ENCODE peak calls at places on chromosomes 5 and 9, in five cellular contexts. S is A549, M is cardiac muscle cell, G is left ventricle myocardium inferior, P is fibroblast of lung. K is an unnamed sample.

GRCh38 chr5:112548246-112548982 is 129.3 kb upstream of the EPB41L4A start:
- DNase-seq in G (no peak), P (peak; percentile 66), S (peak; percentile 27), M (peak; percentile 93), K (no peak)

GRCh38 chr9:31574006-31574750 is 810.3 kb upstream of the ACO1 start:
- DNase-seq in G (no peak), P (no peak), M (no peak), S (no peak), K (peak; percentile 13)

GRCh38 chr5:5492087-5492933 is 69.8 kb downstream of the ICE1 start:
- DNase-seq in S (peak; percentile 67), P (peak; percentile 69), M (peak; percentile 74), G (no peak), K (peak; percentile 52)

GRCh38 chr5:181120761-181121160 is 10.2 kb downstream of the OR2V1 start:
- DNase-seq in P (no peak), G (no peak), S (no peak), M (no peak), K (no peak)

GRCh38 chr9:130860458-130861316 is 25.6 kb downstream of the ABL1 start:
- DNase-seq in S (peak; percentile 39), P (peak; percentile 93), G (peak; percentile 83), M (peak; percentile 97), K (peak; percentile 84)

GRCh38 chr5:131854134-131854533 is 57.3 kb upstream of the FNIP1 start:
- DNase-seq in M (peak; percentile 23), G (no peak), P (peak; percentile 11), S (no peak), K (peak; percentile 35)

GRCh38 chr9:138022121-138022741 is 144.6 kb downstream of the CACNA1B start:
- DNase-seq in M (peak; percentile 2), S (peak; percentile 64), P (no peak), G (no peak), K (no peak)

GRCh38 chr9:22919423-22919822 is 472.8 kb downstream of the DMRTA1 start:
- DNase-seq in M (no peak), S (no peak), P (no peak), G (no peak), K (no peak)

GRCh38 chr9:124514874-124515273 is 7.7 kb upstream of the NR5A1 start:
- DNase-seq in M (no peak), G (no peak), S (no peak), P (no peak), K (no peak)

GRCh38 chr9:111731916-111732315 is 62.8 kb downstream of the SHOC1 start:
- DNase-seq in S (no peak), G (no peak), M (peak; percentile 55), P (peak; percentile 45), K (peak; percentile 47)

GRCh38 chr9:4365055-4365454 is 65.2 kb upstream of the GLIS3 start:
- DNase-seq in S (no peak), M (no peak), G (no peak), P (no peak), K (no peak)

GRCh38 chr5:173334808-173335207 is 6.6 kb upstream of the STC2 start:
- DNase-seq in G (no peak), S (no peak), P (peak; percentile 56), M (no peak), K (no peak)

GRCh38 chr9:124818431-124819281 is 34.6 kb upstream of the WDR38 start:
- DNase-seq in M (no peak), S (peak; percentile 67), G (no peak), P (no peak), K (peak; percentile 82)

GRCh38 chr9:91426123-91426745 is 2.6 kb upstream of the NFIL3 start:
- DNase-seq in S (peak; percentile 69), M (peak; percentile 54), G (no peak), P (peak; percentile 66), K (peak; percentile 71)
- TF ChIP-seq CTCF in S (peak; percentile 77), M (peak; percentile 42), G (peak; percentile 60), P (peak; percentile 31), K (peak; percentile 62)

GRCh38 chr9:35552837-35553236 is 52.2 kb upstream of the TESK1 start:
- DNase-seq in M (no peak), G (no peak), P (no peak), S (no peak), K (no peak)
- H3K27ac ChIP-seq in M (peak overlapping the region; percentile 38), G (peak overlapping the region; percentile 78), P (no peak overlapping the region), S (peak overlapping the region; percentile 83), K (no peak overlapping the region)

DNA sequence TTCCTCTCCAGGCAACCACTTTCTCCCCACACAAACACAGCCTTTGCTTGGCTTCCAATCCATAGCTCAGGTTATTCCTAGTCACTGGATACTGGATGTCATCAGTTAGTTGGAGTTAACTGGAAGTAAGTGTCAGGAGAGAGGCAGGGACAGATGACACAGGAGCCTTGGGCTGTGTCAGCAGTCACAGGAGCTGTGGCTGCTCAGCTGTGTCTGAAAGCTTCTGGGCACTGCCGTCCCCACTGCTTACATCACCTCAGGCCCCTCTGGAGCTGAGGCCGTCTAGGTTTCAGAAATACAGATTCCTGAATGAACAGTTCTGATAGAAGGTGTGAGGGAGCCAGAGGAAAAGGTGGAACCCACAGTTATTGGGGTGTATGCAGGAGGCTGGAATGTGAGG is 17.3 kb upstream of the FAM240B start:
- DNase-seq in M (no peak), S (no peak), G (no peak), P (no peak), K (no peak)
- TF ChIP-seq CTCF in M (no peak), S (no peak), G (no peak), P (no peak), K (no peak)

DNA sequence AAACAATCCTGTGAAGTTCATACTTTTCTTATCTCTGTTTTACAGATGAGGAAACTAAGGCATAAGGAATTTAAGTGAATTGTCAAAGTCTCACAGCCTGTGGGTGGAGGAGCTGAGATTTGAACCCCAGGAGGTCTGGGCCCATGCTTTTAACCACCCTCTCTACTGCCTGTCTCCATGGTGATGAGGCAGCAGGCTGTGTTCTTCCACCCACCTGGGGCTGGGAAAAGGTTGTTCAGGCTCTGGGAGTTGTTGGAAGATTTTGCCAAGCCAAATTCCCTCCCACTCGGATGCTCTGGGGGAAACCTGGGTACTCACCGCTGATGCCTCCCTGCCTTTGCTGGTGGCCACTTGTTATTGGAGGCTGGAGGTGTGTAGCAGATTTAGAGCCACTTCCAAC is 18.3 kb upstream of the SYNPO start:
- DNase-seq in S (no peak), M (peak; percentile 57), G (no peak), P (no peak), K (no peak)
- H3K27ac ChIP-seq in S (no peak overlapping the region), M (no peak overlapping the region), G (peak overlapping the region; percentile 99), P (no peak overlapping the region), K (no peak overlapping the region)

GRCh38 chr9:20996809-20997208 is 34.6 kb downstream of the HACD4 start:
- DNase-seq in G (no peak), P (no peak), M (no peak), S (no peak), K (no peak)
- TF ChIP-seq CTCF in G (no peak), P (no peak), M (no peak), S (no peak), K (no peak)

DNA sequence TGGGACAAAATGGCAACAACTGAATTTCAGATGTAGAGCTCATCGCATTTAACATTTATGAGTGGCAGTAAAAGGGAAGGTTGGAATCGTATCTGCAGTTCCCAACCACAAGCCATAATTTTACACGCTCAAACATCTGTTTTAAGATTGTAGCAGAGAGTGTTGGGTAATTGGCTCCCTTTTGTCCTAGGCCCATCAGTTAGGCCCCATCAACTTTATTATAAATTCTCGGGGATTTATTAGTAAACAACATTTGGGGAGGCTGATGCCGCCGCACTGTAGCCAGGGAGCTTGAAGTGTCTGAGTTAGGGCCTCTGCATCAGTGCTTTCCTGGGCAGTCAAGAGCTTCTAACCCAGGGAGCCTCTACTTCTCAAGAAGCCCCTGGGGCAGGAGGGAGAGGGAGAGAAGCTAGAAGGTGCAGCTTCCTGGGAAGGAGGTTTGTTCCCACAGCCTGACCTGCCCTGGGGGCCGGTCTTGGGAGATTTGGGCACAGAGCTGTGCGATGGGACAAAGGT is 66.2 kb downstream of the HSPA4 start:
- DNase-seq in S (no peak), P (no peak), G (no peak), M (no peak), K (no peak)
- H3K27ac ChIP-seq in S (no peak overlapping the region), P (no peak overlapping the region), G (no peak overlapping the region), M (no peak overlapping the region), K (no peak overlapping the region)

GRCh38 chr9:134253596-134254205 is 72.6 kb upstream of the RXRA start:
- DNase-seq in M (peak; percentile 24), G (no peak), S (no peak), P (peak; percentile 30), K (no peak)
- TF ChIP-seq CTCF in M (no peak), G (no peak), S (no peak), P (no peak), K (no peak)

GRCh38 chr9:7185612-7186011 is 427.8 kb downstream of the KDM4C start:
- DNase-seq in P (peak; percentile 73), G (no peak), S (peak; percentile 83), M (peak; percentile 92), K (peak; percentile 41)

GRCh38 chr9:7180247-7180646 is 422.5 kb downstream of the KDM4C start:
- DNase-seq in G (no peak), P (no peak), S (no peak), M (no peak), K (no peak)

GRCh38 chr9:7186175-7186574 is 428.4 kb downstream of the KDM4C start:
- DNase-seq in G (no peak), P (peak; percentile 34), S (peak; percentile 57), M (peak; percentile 25), K (no peak)
- H3K27ac ChIP-seq in G (no peak overlapping the region), P (no peak overlapping the region), S (peak overlapping the region; percentile 34), M (no peak overlapping the region), K (no peak overlapping the region)

GRCh38 chr9:79757074-79757473 is 185.3 kb downstream of the TLE4 start:
- DNase-seq in G (no peak), M (no peak), P (no peak), S (no peak), K (no peak)

GRCh38 chr9:79763861-79764260 is 192.1 kb downstream of the TLE4 start:
- DNase-seq in M (peak; percentile 29), P (peak; percentile 13), S (no peak), G (no peak), K (no peak)

GRCh38 chr9:79756414-79756813 is 184.6 kb downstream of the TLE4 start:
- DNase-seq in G (no peak), P (no peak), S (no peak), M (no peak), K (no peak)

GRCh38 chr9:79759460-79759859 is 187.7 kb downstream of the TLE4 start:
- DNase-seq in G (no peak), P (no peak), S (no peak), M (no peak), K (no peak)

GRCh38 chr9:79757906-79758669 is 186.3 kb downstream of the TLE4 start:
- DNase-seq in G (no peak), S (peak; percentile 10), M (peak; percentile 27), P (peak; percentile 33), K (no peak)
- TF ChIP-seq CTCF in G (peak; percentile 46), S (peak; percentile 49), M (peak; percentile 51), P (no peak), K (peak; percentile 50)

K was measured in RWPE1.